ENCODE peak calls at places on chromosomes 6 and 20, in six cellular contexts. One of them, this sample, is unnamed.
A peak's percentile ranks its signal among the peaks of the same experiment; 100 is the strongest.

GRCh38 chr20:51480507-51481270 is 61.8 kb downstream of the NFATC2 start:
- DNase-seq in stimulated activated naive CD4-positive, alpha-beta T cell treated with Interleukin-2 at 50 U/mL for 16 hours: peak; percentile 77
- DNase-seq in Panc1: no peak
- DNase-seq in GM06990: peak; percentile 61
- DNase-seq in uterus: no peak
- DNase-seq in dorsolateral prefrontal cortex: no peak
- DNase-seq in this sample: no peak

GRCh38 chr6:109631403-109631802 is 59.6 kb downstream of the AK9 start:
- DNase-seq in stimulated activated naive CD4-positive, alpha-beta T cell treated with Interleukin-2 at 50 U/mL for 16 hours: no peak
- DNase-seq in Panc1: no peak
- DNase-seq in GM06990: no peak
- DNase-seq in uterus: no peak
- DNase-seq in dorsolateral prefrontal cortex: no peak
- DNase-seq in this sample: no peak

GRCh38 chr6:69704916-69705315 is 91.9 kb downstream of the LMBRD1 start:
- DNase-seq in stimulated activated naive CD4-positive, alpha-beta T cell treated with Interleukin-2 at 50 U/mL for 16 hours: no peak
- DNase-seq in Panc1: no peak
- DNase-seq in GM06990: no peak
- DNase-seq in uterus: no peak
- DNase-seq in dorsolateral prefrontal cortex: no peak
- DNase-seq in this sample: no peak

GRCh38 chr6:54072708-54073313 is 38.4 kb upstream of the MLIP start:
- DNase-seq in stimulated activated naive CD4-positive, alpha-beta T cell treated with Interleukin-2 at 50 U/mL for 16 hours: no peak
- DNase-seq in Panc1: no peak
- DNase-seq in GM06990: no peak
- DNase-seq in uterus: no peak
- DNase-seq in dorsolateral prefrontal cortex: no peak
- DNase-seq in this sample: peak; percentile 63

GRCh38 chr6:66808771-66809170 is 1101.7 kb upstream of the EYS start:
- DNase-seq in stimulated activated naive CD4-positive, alpha-beta T cell treated with Interleukin-2 at 50 U/mL for 16 hours: no peak
- DNase-seq in Panc1: no peak
- DNase-seq in GM06990: no peak
- DNase-seq in uterus: no peak
- DNase-seq in dorsolateral prefrontal cortex: no peak
- DNase-seq in this sample: no peak

GRCh38 chr6:110530671-110531070 is 54.3 kb upstream of the SLC22A16 start:
- DNase-seq in stimulated activated naive CD4-positive, alpha-beta T cell treated with Interleukin-2 at 50 U/mL for 16 hours: no peak
- DNase-seq in Panc1: no peak
- DNase-seq in GM06990: no peak
- DNase-seq in uterus: no peak
- DNase-seq in dorsolateral prefrontal cortex: no peak
- DNase-seq in this sample: no peak

GRCh38 chr6:109455502-109456282 is at the start of gene MICAL1:
- DNase-seq in stimulated activated naive CD4-positive, alpha-beta T cell treated with Interleukin-2 at 50 U/mL for 16 hours: peak; percentile 70
- DNase-seq in Panc1: no peak
- DNase-seq in GM06990: peak; percentile 95
- DNase-seq in uterus: peak; percentile 72
- DNase-seq in dorsolateral prefrontal cortex: peak; percentile 75
- DNase-seq in this sample: peak; percentile 60

GRCh38 chr20:2010533-2010932 is 16.7 kb upstream of the PDYN start:
- DNase-seq in stimulated activated naive CD4-positive, alpha-beta T cell treated with Interleukin-2 at 50 U/mL for 16 hours: no peak
- DNase-seq in Panc1: no peak
- DNase-seq in GM06990: no peak
- DNase-seq in uterus: no peak
- DNase-seq in dorsolateral prefrontal cortex: no peak
- DNase-seq in this sample: no peak

GRCh38 chr6:5766260-5766659 is 240.5 kb downstream of the NRN1 start:
- DNase-seq in stimulated activated naive CD4-positive, alpha-beta T cell treated with Interleukin-2 at 50 U/mL for 16 hours: no peak
- DNase-seq in Panc1: no peak
- DNase-seq in GM06990: no peak
- DNase-seq in uterus: no peak
- DNase-seq in dorsolateral prefrontal cortex: no peak
- DNase-seq in this sample: no peak

GRCh38 chr6:170372380-170373325 is 66.1 kb downstream of the FAM120B start:
- DNase-seq in stimulated activated naive CD4-positive, alpha-beta T cell treated with Interleukin-2 at 50 U/mL for 16 hours: no peak
- DNase-seq in Panc1: no peak
- DNase-seq in GM06990: no peak
- DNase-seq in uterus: no peak
- DNase-seq in dorsolateral prefrontal cortex: no peak
- DNase-seq in this sample: no peak

GRCh38 chr20:43490038-43490437 is 17.5 kb upstream of the L3MBTL1 start:
- DNase-seq in stimulated activated naive CD4-positive, alpha-beta T cell treated with Interleukin-2 at 50 U/mL for 16 hours: no peak
- DNase-seq in Panc1: no peak
- DNase-seq in GM06990: no peak
- DNase-seq in uterus: no peak
- DNase-seq in dorsolateral prefrontal cortex: no peak
- DNase-seq in this sample: no peak

GRCh38 chr6:51467231-51467952 is 620.0 kb downstream of the PKHD1 start:
- DNase-seq in stimulated activated naive CD4-positive, alpha-beta T cell treated with Interleukin-2 at 50 U/mL for 16 hours: no peak
- DNase-seq in Panc1: no peak
- DNase-seq in GM06990: no peak
- DNase-seq in uterus: no peak
- DNase-seq in dorsolateral prefrontal cortex: no peak
- DNase-seq in this sample: no peak

GRCh38 chr6:154763650-154764049 is 30.4 kb downstream of the SCAF8 start:
- DNase-seq in stimulated activated naive CD4-positive, alpha-beta T cell treated with Interleukin-2 at 50 U/mL for 16 hours: no peak
- DNase-seq in Panc1: no peak
- DNase-seq in GM06990: no peak
- DNase-seq in uterus: no peak
- DNase-seq in dorsolateral prefrontal cortex: no peak
- DNase-seq in this sample: no peak

GRCh38 chr20:19047040-19047950 is 165.1 kb upstream of the SLC24A3 start:
- DNase-seq in stimulated activated naive CD4-positive, alpha-beta T cell treated with Interleukin-2 at 50 U/mL for 16 hours: no peak
- DNase-seq in Panc1: no peak
- DNase-seq in GM06990: no peak
- DNase-seq in uterus: peak; percentile 64
- DNase-seq in dorsolateral prefrontal cortex: no peak
- DNase-seq in this sample: no peak

GRCh38 chr6:148329568-148330299 is 12.9 kb upstream of the SASH1 start:
- DNase-seq in stimulated activated naive CD4-positive, alpha-beta T cell treated with Interleukin-2 at 50 U/mL for 16 hours: no peak
- DNase-seq in Panc1: no peak
- DNase-seq in GM06990: no peak
- DNase-seq in uterus: no peak
- DNase-seq in dorsolateral prefrontal cortex: no peak
- DNase-seq in this sample: no peak

GRCh38 chr20:5061209-5061608 is 58.5 kb downstream of the PCNA start:
- DNase-seq in stimulated activated naive CD4-positive, alpha-beta T cell treated with Interleukin-2 at 50 U/mL for 16 hours: no peak
- DNase-seq in Panc1: peak; percentile 68
- DNase-seq in GM06990: no peak
- DNase-seq in uterus: no peak
- DNase-seq in dorsolateral prefrontal cortex: no peak
- DNase-seq in this sample: no peak

GRCh38 chr6:105105094-105105493 is 74.7 kb downstream of the POPDC3 start:
- DNase-seq in stimulated activated naive CD4-positive, alpha-beta T cell treated with Interleukin-2 at 50 U/mL for 16 hours: no peak
- DNase-seq in Panc1: no peak
- DNase-seq in GM06990: no peak
- DNase-seq in uterus: no peak
- DNase-seq in dorsolateral prefrontal cortex: no peak
- DNase-seq in this sample: peak; percentile 35

GRCh38 chr6:40999498-41000070 is 39.4 kb downstream of the UNC5CL start:
- DNase-seq in stimulated activated naive CD4-positive, alpha-beta T cell treated with Interleukin-2 at 50 U/mL for 16 hours: no peak
- DNase-seq in Panc1: no peak
- DNase-seq in GM06990: no peak
- DNase-seq in uterus: peak; percentile 67
- DNase-seq in dorsolateral prefrontal cortex: no peak
- DNase-seq in this sample: peak; percentile 34

GRCh38 chr20:8670207-8670899 is 398.5 kb upstream of the PLCB4 start:
- DNase-seq in stimulated activated naive CD4-positive, alpha-beta T cell treated with Interleukin-2 at 50 U/mL for 16 hours: no peak
- DNase-seq in Panc1: no peak
- DNase-seq in GM06990: no peak
- DNase-seq in uterus: no peak
- DNase-seq in dorsolateral prefrontal cortex: no peak
- DNase-seq in this sample: no peak

GRCh38 chr6:81655696-81656095 is 96.8 kb downstream of the TENT5A start:
- DNase-seq in stimulated activated naive CD4-positive, alpha-beta T cell treated with Interleukin-2 at 50 U/mL for 16 hours: no peak
- DNase-seq in Panc1: no peak
- DNase-seq in GM06990: no peak
- DNase-seq in uterus: no peak
- DNase-seq in dorsolateral prefrontal cortex: no peak
- DNase-seq in this sample: no peak

GRCh38 chr6:83592770-83593394 is 80.5 kb downstream of the PRSS35 start:
- DNase-seq in stimulated activated naive CD4-positive, alpha-beta T cell treated with Interleukin-2 at 50 U/mL for 16 hours: no peak
- DNase-seq in Panc1: peak; percentile 24
- DNase-seq in GM06990: no peak
- DNase-seq in uterus: no peak
- DNase-seq in dorsolateral prefrontal cortex: no peak
- DNase-seq in this sample: no peak

GRCh38 chr6:51495016-51495805 is 592.2 kb downstream of the PKHD1 start:
- DNase-seq in stimulated activated naive CD4-positive, alpha-beta T cell treated with Interleukin-2 at 50 U/mL for 16 hours: no peak
- DNase-seq in Panc1: no peak
- DNase-seq in GM06990: no peak
- DNase-seq in uterus: no peak
- DNase-seq in dorsolateral prefrontal cortex: peak; percentile 77
- DNase-seq in this sample: no peak

GRCh38 chr6:20678831-20679352 is 144.6 kb downstream of the CDKAL1 start:
- DNase-seq in stimulated activated naive CD4-positive, alpha-beta T cell treated with Interleukin-2 at 50 U/mL for 16 hours: no peak
- DNase-seq in Panc1: no peak
- DNase-seq in GM06990: no peak
- DNase-seq in uterus: no peak
- DNase-seq in dorsolateral prefrontal cortex: no peak
- DNase-seq in this sample: no peak

GRCh38 chr20:1087311-1087710 is 31.1 kb upstream of the PSMF1 start:
- DNase-seq in stimulated activated naive CD4-positive, alpha-beta T cell treated with Interleukin-2 at 50 U/mL for 16 hours: no peak
- DNase-seq in Panc1: no peak
- DNase-seq in GM06990: no peak
- DNase-seq in uterus: no peak
- DNase-seq in dorsolateral prefrontal cortex: no peak
- DNase-seq in this sample: no peak

GRCh38 chr20:52972190-52972937 is at the start of gene TSHZ2:
- DNase-seq in stimulated activated naive CD4-positive, alpha-beta T cell treated with Interleukin-2 at 50 U/mL for 16 hours: peak; percentile 50
- DNase-seq in Panc1: no peak
- DNase-seq in GM06990: no peak
- DNase-seq in uterus: peak; percentile 59
- DNase-seq in dorsolateral prefrontal cortex: no peak
- DNase-seq in this sample: peak; percentile 4

GRCh38 chr6:81511423-81511822 is 241.1 kb downstream of the TENT5A start:
- DNase-seq in stimulated activated naive CD4-positive, alpha-beta T cell treated with Interleukin-2 at 50 U/mL for 16 hours: no peak
- DNase-seq in Panc1: no peak
- DNase-seq in GM06990: no peak
- DNase-seq in uterus: no peak
- DNase-seq in dorsolateral prefrontal cortex: no peak
- DNase-seq in this sample: no peak

GRCh38 chr6:165621950-165622349 is 41.1 kb downstream of the PDE10A start:
- DNase-seq in stimulated activated naive CD4-positive, alpha-beta T cell treated with Interleukin-2 at 50 U/mL for 16 hours: no peak
- DNase-seq in Panc1: no peak
- DNase-seq in GM06990: no peak
- DNase-seq in uterus: no peak
- DNase-seq in dorsolateral prefrontal cortex: no peak
- DNase-seq in this sample: no peak

GRCh38 chr20:47784256-47784598 is 1.1 kb downstream of the SULF2 start:
- DNase-seq in stimulated activated naive CD4-positive, alpha-beta T cell treated with Interleukin-2 at 50 U/mL for 16 hours: no peak
- DNase-seq in Panc1: no peak
- DNase-seq in GM06990: no peak
- DNase-seq in uterus: no peak
- DNase-seq in dorsolateral prefrontal cortex: no peak
- DNase-seq in this sample: no peak

GRCh38 chr6:32794510-32794909 is 22.3 kb downstream of the HLA-DOB start:
- DNase-seq in stimulated activated naive CD4-positive, alpha-beta T cell treated with Interleukin-2 at 50 U/mL for 16 hours: no peak
- DNase-seq in Panc1: no peak
- DNase-seq in GM06990: no peak
- DNase-seq in uterus: no peak
- DNase-seq in dorsolateral prefrontal cortex: no peak
- DNase-seq in this sample: no peak

GRCh38 chr20:37315293-37316110 is 26.0 kb downstream of the MANBAL start:
- DNase-seq in stimulated activated naive CD4-positive, alpha-beta T cell treated with Interleukin-2 at 50 U/mL for 16 hours: no peak
- DNase-seq in Panc1: no peak
- DNase-seq in GM06990: peak; percentile 72
- DNase-seq in uterus: peak; percentile 82
- DNase-seq in dorsolateral prefrontal cortex: no peak
- DNase-seq in this sample: peak; percentile 37